ENCODE peak calls at places on chromosomes 4 and X, in eight cellular contexts. Z, N, X, R, M, P, W and V are unnamed samples.
A peak's percentile ranks its signal among the peaks of the same experiment; 100 is the strongest.

GRCh38 chr4:54091637-54092404 is 8.1 kb upstream of the GSX2 start:
- DNase-seq in P (no peak), W (peak; percentile 76), N (peak; percentile 71), X (peak; percentile 70), Z (peak; percentile 82), M (peak; percentile 93), R (peak; percentile 82), V (peak; percentile 70)

GRCh38 chr4:86033171-86033570 is 326.7 kb downstream of the MAPK10 start:
- DNase-seq in R (peak; percentile 9), M (no peak), X (peak; percentile 41), W (no peak), N (no peak), P (no peak), Z (peak; percentile 40), V (no peak)

GRCh38 chr4:78379991-78380739 is 171.4 kb upstream of the ANXA3 start:
- DNase-seq in R (peak; percentile 14), Z (no peak), P (no peak), X (peak; percentile 1), N (no peak), W (no peak), M (no peak), V (no peak)

GRCh38 chrX:153794897-153795816 is 689 bp downstream of the SSR4 start:
- DNase-seq in W (no peak), R (peak; percentile 19), N (peak; percentile 42), P (no peak), Z (no peak), X (no peak), M (no peak), V (no peak)

GRCh38 chrX:138858438-138858837 is 146.9 kb upstream of the FGF13 start:
- DNase-seq in N (no peak), Z (no peak), W (no peak), P (no peak), M (no peak), R (no peak), X (peak; percentile 1), V (no peak)

GRCh38 chr4:83083925-83084475 is 30.5 kb downstream of the PLAC8 start:
- DNase-seq in P (no peak), X (no peak), R (peak; percentile 32), N (no peak), W (no peak), M (peak; percentile 87), Z (no peak), V (no peak)

GRCh38 chr4:175531405-175532091 is 280.5 kb downstream of the GPM6A start:
- DNase-seq in Z (no peak), X (peak; percentile 72), W (peak; percentile 7), N (no peak), M (no peak), P (no peak), R (no peak), V (no peak)

GRCh38 chr4:183130328-183131155 is 31.5 kb downstream of the WWC2 start:
- DNase-seq in M (no peak), W (no peak), R (no peak), Z (peak; percentile 59), N (no peak), X (peak; percentile 52), P (no peak), V (peak; percentile 63)

GRCh38 chrX:136121788-136122187 is 25.5 kb upstream of the FHL1 start:
- DNase-seq in R (no peak), M (no peak), Z (no peak), W (no peak), P (no peak), N (no peak), X (no peak), V (no peak)

GRCh38 chr4:167614866-167615265 is 380.6 kb upstream of the SPOCK3 start:
- DNase-seq in W (no peak), Z (no peak), X (no peak), R (no peak), P (no peak), N (no peak), M (no peak), V (no peak)

GRCh38 chr4:140213736-140214135 is 59.8 kb upstream of the MAML3 start:
- DNase-seq in N (no peak), Z (no peak), W (no peak), M (no peak), P (no peak), X (peak; percentile 66), R (no peak), V (no peak)

GRCh38 chr4:112029642-112030235 is 115.5 kb upstream of the FAM241A start:
- DNase-seq in N (no peak), M (no peak), P (no peak), Z (no peak), X (no peak), W (no peak), R (no peak), V (no peak)

GRCh38 chrX:1221296-1221845 is 8.9 kb upstream of the CRLF2 start:
- DNase-seq in X (no peak), R (no peak), N (no peak), W (no peak), Z (no peak), M (no peak), P (peak; percentile 34), V (no peak)

GRCh38 chr4:81260443-81261102 is 45.6 kb upstream of the PRKG2 start:
- DNase-seq in X (no peak), N (no peak), Z (no peak), R (no peak), W (no peak), M (no peak), P (no peak), V (no peak)

GRCh38 chr4:82352825-82353370 is 20.9 kb downstream of the HNRNPD start:
- DNase-seq in X (peak; percentile 8), M (no peak), P (no peak), R (no peak), W (no peak), Z (no peak), N (no peak), V (no peak)

GRCh38 chrX:39162322-39162721 is 361.1 kb downstream of the MID1IP1 start:
- DNase-seq in N (peak; percentile 35), P (no peak), W (no peak), X (no peak), M (peak; percentile 79), R (peak; percentile 57), Z (no peak), V (no peak)

GRCh38 chr4:181372014-181372413 is 871.2 kb upstream of the TENM3 start:
- DNase-seq in W (no peak), P (no peak), R (no peak), M (no peak), Z (no peak), N (no peak), X (no peak), V (no peak)

GRCh38 chr4:32460972-32461371 is 1740.8 kb downstream of the PCDH7 start:
- DNase-seq in P (no peak), Z (no peak), R (no peak), M (no peak), X (no peak), W (no peak), N (no peak), V (no peak)

DNA sequence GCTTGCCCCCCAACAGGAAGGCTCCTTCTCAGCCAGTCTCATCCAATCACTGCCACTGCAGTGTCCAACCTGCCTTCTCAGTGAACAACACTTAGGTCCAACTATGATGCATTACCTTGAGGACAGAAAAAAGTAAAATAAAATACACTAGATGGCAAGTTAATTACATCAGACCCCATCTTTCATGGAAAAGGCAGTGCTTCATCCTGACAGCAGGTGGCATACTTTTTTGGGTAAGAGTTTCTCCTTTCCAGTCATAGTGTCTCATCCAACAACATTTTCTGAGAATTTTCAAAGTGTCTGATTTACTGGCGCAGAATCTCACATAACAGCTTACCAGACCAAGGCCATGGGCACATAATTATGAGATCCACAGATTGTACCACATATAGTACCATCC is 1742.8 kb downstream of the PCDH7 start:
- DNase-seq in N (no peak), P (no peak), R (no peak), Z (no peak), M (no peak), X (peak; percentile 3), W (no peak), V (no peak)
- TF ChIP-seq CTCF in N (no peak), P (no peak), R (no peak), Z (no peak), M (peak; percentile 28), X (peak; percentile 34), W (no peak), V (peak; percentile 30)

GRCh38 chrX:86051741-86052140 is 4.4 kb upstream of the CHM start:
- DNase-seq in M (no peak), N (no peak), X (no peak), R (no peak), Z (no peak), W (no peak), P (no peak), V (no peak)

GRCh38 chrX:86044210-86044609 is 3.1 kb downstream of the CHM start:
- DNase-seq in X (no peak), M (no peak), W (no peak), N (no peak), P (no peak), Z (no peak), R (no peak), V (no peak)

GRCh38 chrX:86047174-86047991 is at the start of gene CHM:
- DNase-seq in W (peak; percentile 75), M (peak; percentile 85), P (peak; percentile 75), N (peak; percentile 45), X (peak; percentile 84), Z (peak; percentile 59), R (peak; percentile 58), V (peak; percentile 52)
- TF ChIP-seq POLR2A in W (peak; percentile 35), M (no peak), P (no peak), N (peak; percentile 33), X (peak; percentile 82), Z (peak; percentile 48), R (peak; percentile 52), V (no peak)

DNA sequence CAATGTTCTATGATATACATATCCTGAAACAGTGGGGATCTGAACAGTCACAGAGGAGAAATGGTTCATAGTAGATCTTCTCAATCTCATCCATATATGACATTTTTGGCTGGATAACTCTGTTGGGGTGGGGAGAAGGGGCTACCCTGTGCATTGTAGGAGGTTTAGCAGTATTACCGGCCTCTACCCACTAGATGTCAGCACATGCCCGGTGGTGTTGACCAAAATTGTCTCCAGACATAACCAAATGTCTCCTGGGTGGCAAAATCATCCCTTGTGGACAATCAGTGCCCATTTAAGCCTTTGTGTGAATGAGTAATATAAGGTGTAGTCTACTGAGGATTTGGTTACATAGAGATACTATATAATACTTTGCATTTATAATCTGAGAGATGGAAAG is 89.9 kb downstream of the PLS3 start:
- DNase-seq in P (no peak), Z (no peak), M (peak; percentile 23), N (peak; percentile 38), W (peak; percentile 21), X (peak; percentile 47), R (peak; percentile 17), V (peak; percentile 48)
- H3K4me3 ChIP-seq in P (no peak overlapping the region), Z (no peak overlapping the region), M (no peak overlapping the region), N (no peak overlapping the region), W (no peak overlapping the region), X (no peak overlapping the region), R (no peak overlapping the region), V (no peak overlapping the region)

DNA sequence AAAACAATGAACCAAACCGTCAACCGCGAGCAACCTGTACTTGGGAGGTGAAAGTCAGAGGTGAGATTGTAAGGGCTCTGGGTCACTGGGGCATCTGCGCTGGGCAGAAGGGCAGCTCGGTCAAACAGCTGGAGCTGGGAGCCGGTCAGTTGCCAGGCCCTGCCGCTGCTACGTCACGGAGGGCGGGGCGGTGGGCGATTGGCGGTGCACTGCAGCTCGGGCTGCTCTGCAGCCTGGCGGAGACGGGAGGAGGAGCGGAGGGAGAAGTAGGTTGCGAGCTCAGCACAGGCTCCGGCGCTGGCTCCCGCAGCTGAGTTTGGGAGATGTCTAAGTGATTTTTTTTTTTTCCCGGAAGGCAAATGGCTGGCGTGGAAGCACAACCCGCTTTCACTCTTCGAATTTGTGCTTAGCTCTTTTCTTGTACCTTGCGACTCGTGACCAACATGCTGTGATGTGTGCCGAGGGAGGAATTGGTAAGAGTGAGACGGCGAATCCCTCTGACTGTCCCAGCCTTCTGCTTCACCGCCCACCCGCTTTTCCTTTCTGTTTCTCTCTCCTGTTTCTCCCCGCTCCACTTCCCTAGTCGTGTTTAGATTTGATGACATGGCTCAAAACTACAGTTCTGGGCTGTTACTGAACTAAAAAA is at the start of gene ATP10D:
- DNase-seq in R (peak; percentile 97), X (peak; percentile 93), N (peak; percentile 96), Z (peak; percentile 97), W (peak; percentile 62), P (peak; percentile 97), M (peak; percentile 99), V (peak; percentile 96)
- TF ChIP-seq CTCF in R (peak; percentile 29), X (peak; percentile 23), N (no peak), Z (peak; percentile 50), W (no peak), P (peak; percentile 17), M (no peak), V (peak; percentile 44)